ENCODE peak calls at places on chromosomes 7 and 10, in six cellular contexts. C, M, K, T, R and X are unnamed samples. For H3K9me3, the result is how much of the 10 kb centered on the place peaks cover.

GRCh38 chr10:62492012-62492869 is 118.1 kb downstream of the ZNF365 start:
- DNase-seq in M (no peak), C (peak), R (peak), K (no peak), T (peak), X (no peak)

GRCh38 chr7:2605608-2606538 is 25.9 kb upstream of the TTYH3 start:
- DNase-seq in K (no peak), T (no peak), C (no peak), R (no peak), M (no peak), X (no peak)

GRCh38 chr10:96208271-96208670 is 63.1 kb downstream of the BLNK start:
- DNase-seq in M (no peak), C (no peak), R (no peak), K (no peak), T (peak), X (no peak)

GRCh38 chr10:97321032-97321806 is 2.1 kb downstream of the FRAT1 start:
- DNase-seq in T (no peak), C (no peak), K (peak), M (no peak), R (no peak), X (peak)

GRCh38 chr10:110357252-110357780 is 52.6 kb upstream of the SMNDC1 start:
- DNase-seq in K (no peak), C (peak), T (peak), R (peak), M (no peak), X (peak)

GRCh38 chr10:42954776-42955492 is 121.9 kb upstream of the RET start:
- DNase-seq in R (no peak), T (no peak), K (no peak), C (no peak), M (no peak), X (peak)

GRCh38 chr7:70730451-70731110 is 401.4 kb upstream of the GALNT17 start:
- DNase-seq in C (no peak), T (no peak), K (no peak), R (peak), M (no peak), X (no peak)

GRCh38 chr10:116689096-116689495 is 53.3 kb downstream of the HSPA12A start:
- DNase-seq in T (no peak), C (no peak), K (no peak), R (no peak), M (no peak), X (no peak)

GRCh38 chr7:22849158-22849557 is 26.5 kb upstream of the TOMM7 start:
- DNase-seq in C (no peak), K (no peak), T (no peak), R (no peak), M (no peak), X (no peak)

GRCh38 chr10:76887223-76888010 is 750.2 kb downstream of the KCNMA1 start:
- DNase-seq in M (no peak), T (no peak), K (no peak), R (no peak), C (no peak), X (no peak)

GRCh38 chr10:100707261-100707848 is 38.0 kb upstream of the PAX2 start:
- DNase-seq in C (no peak), R (no peak), M (no peak), T (no peak), K (no peak), X (no peak)

GRCh38 chr10:130167707-130168106 is 31.5 kb downstream of the GLRX3 start:
- DNase-seq in M (no peak), T (no peak), R (no peak), C (no peak), K (no peak), X (no peak)

GRCh38 chr7:45325378-45325777 is 167.8 kb downstream of the RAMP3 start:
- DNase-seq in R (no peak), M (no peak), T (no peak), K (no peak), C (no peak), X (no peak)

GRCh38 chr10:117007080-117007479 is 2.1 kb upstream of the SHTN1 start:
- DNase-seq in R (peak), C (no peak), M (no peak), K (no peak), T (no peak), X (no peak)

GRCh38 chr7:159103382-159104187 is 41.1 kb downstream of the VIPR2 start:
- DNase-seq in T (no peak), C (no peak), R (no peak), M (no peak), K (no peak), X (no peak)

GRCh38 chr10:116787893-116788665 is 45.7 kb upstream of the HSPA12A start:
- DNase-seq in C (peak), T (peak), K (peak), R (peak), M (peak), X (peak)

GRCh38 chr7:156576216-156577063 is 64.1 kb upstream of the RNF32 start:
- DNase-seq in R (no peak), M (no peak), T (no peak), K (no peak), C (no peak), X (no peak)

GRCh38 chr10:96578633-96579032 is 8.2 kb downstream of the TM9SF3 start:
- DNase-seq in K (no peak), M (no peak), C (no peak), R (no peak), T (no peak), X (no peak)

DNA sequence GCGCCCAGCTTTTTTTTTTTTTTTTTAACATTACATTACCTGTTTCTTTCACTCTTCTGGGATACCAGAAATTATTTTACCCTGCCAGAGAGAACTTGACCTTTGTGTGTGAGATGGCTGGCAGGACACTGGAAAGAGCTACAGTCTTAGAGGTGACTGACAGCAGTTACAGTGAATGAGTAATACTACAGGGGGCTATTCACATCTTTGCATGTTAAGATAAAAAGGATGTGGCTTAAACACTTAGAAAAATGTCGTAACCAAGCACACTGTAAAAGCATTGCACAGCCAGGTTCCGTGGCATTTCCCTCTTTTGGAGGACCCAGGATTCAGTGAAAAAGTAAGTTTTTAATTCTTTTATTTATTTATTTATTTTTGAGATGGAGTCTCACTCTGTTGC is 18.8 kb upstream of the TBC1D12 start:
- DNase-seq in K (no peak), C (no peak), M (no peak), R (no peak), T (no peak), X (no peak)
- H3K9me3 ChIP-seq in K (under half), C (under half), M (under half), R (under half), T (under half), X (under half)

DNA sequence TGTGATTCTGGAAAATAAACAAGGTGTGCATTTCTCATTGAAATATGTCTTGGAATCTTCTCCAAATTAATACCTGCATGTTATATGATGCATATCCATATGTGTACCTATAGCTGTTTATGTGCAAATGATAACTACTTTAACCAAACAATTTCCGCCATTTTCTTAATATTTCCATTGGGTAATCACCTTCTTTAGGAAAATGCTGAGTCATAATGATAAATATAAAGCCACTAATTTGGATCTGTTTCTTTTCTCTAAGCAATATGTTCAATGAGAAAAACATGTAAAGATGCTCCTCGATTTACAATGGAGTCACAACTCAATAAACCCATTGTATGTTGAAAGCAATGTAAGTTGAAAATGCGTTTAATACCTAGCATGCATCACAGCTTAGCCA is 574.4 kb downstream of the CNTNAP2 start:
- DNase-seq in K (no peak), C (no peak), R (no peak), T (no peak), M (no peak), X (no peak)
- H3K9me3 ChIP-seq in K (under half), C (under half), R (under half), T (under half), M (under half), X (under half)

GRCh38 chr7:142017451-142017850 is 21.8 kb downstream of the MGAM start:
- DNase-seq in K (no peak), M (no peak), C (no peak), R (no peak), T (no peak), X (no peak)
- H3K9me3 ChIP-seq in K (under half), M (under half), C (under half), R (under half), T (under half), X (under half)

GRCh38 chr7:25858562-25859411 is 293.2 kb upstream of the NFE2L3 start:
- DNase-seq in C (no peak), R (no peak), T (no peak), K (no peak), M (no peak), X (no peak)

GRCh38 chr7:25858200-25858561 is 293.8 kb upstream of the NFE2L3 start:
- DNase-seq in M (no peak), T (no peak), C (no peak), R (no peak), K (no peak), X (no peak)

GRCh38 chr7:25856056-25856780 is 295.8 kb upstream of the NFE2L3 start:
- DNase-seq in R (no peak), M (no peak), T (no peak), K (no peak), C (no peak), X (no peak)

GRCh38 chr7:25859412-25859704 is 292.6 kb upstream of the NFE2L3 start:
- DNase-seq in K (no peak), R (no peak), C (no peak), M (no peak), T (no peak), X (no peak)

DNA sequence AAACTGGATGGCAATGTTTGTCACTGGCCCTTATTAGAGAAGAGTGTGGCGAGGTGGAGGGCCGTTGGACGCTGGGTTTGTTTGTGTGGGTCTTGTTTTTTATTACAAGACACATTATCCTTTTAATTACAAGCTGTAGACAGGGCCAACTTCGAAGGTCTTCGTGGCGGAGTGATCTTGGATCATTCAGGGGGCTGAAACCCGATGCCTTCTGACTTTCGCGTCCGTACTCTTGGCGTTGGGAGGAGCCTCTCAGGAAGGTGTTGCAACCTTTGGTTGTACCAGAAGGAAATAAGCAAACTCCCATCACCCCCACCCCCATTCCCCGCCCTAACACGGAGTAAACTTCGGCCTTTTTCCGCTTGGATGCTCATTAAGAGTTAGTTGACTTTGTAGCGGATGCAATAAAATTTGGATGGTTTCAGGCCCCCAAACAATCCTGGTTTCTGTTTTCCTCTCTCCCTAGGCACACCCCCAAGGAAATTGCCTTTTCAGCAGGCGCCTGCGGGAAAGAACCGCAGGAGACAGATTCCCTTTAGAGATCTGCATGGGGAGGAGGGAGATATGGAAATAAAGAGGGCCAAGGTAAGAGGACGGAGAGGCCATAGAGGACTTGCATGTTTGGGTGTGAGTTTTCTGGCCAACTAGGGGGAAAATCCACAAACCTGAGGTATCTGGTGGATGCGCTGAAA is 294.5 kb upstream of the NFE2L3 start:
- DNase-seq in K (no peak), R (peak), M (no peak), C (no peak), T (no peak), X (peak)
- H3K9me3 ChIP-seq in K (under half), R (under half), M (under half), C (under half), T (under half), X (under half)

DNA sequence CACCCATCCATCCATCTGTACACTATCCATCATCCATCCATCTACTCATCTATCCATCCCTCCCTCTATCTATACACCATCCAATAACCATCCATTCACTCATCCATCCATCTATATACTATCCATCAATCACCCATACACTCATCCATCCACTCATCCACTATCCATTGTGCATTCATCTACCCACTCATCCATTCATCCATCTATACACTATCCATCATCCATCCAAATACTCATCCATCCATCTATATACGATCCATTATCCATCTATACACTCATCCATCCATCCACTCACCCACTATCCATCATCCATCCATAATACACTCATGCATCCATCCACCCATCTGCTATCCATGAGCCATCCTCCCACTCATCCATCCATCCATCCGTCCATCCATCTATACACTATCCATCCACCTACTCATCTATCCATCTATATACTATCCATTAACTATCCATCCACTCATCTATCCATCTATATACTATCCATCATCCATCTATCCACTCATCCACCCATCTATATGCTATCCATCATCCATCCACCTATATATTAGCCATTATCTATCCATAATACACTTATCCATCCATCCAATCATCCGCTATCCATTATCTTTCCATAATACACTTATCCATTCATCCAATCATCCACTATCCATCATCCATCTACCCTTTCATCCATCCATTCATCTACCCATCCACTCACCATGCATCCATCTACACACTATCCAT is 485.3 kb downstream of the DNAJB6 start:
- DNase-seq in K (no peak), M (no peak), C (no peak), R (no peak), T (no peak), X (no peak)
- H3K9me3 ChIP-seq in K (under half), M (under half), C (under half), R (half or more), T (under half), X (under half)

GRCh38 chr7:154759989-154760388 is 242.9 kb downstream of the PAXIP1 start:
- DNase-seq in K (no peak), T (no peak), R (no peak), C (no peak), M (no peak), X (no peak)

GRCh38 chr7:154753226-154753625 is 249.7 kb downstream of the PAXIP1 start:
- DNase-seq in K (no peak), T (no peak), M (no peak), C (no peak), R (no peak), X (no peak)

GRCh38 chr7:154757756-154758155 is 245.2 kb downstream of the PAXIP1 start:
- DNase-seq in R (no peak), K (no peak), M (no peak), C (no peak), T (no peak), X (no peak)
- H3K9me3 ChIP-seq in R (under half), K (under half), M (under half), C (under half), T (under half), X (under half)

GRCh38 chr10:1579141-1579491 is 158.2 kb downstream of the ADARB2 start:
- DNase-seq in R (no peak), T (no peak), M (no peak), C (no peak), K (no peak), X (no peak)

GRCh38 chr10:1578392-1579140 is 158.8 kb downstream of the ADARB2 start:
- DNase-seq in M (no peak), K (no peak), T (no peak), C (no peak), R (no peak), X (no peak)

GRCh38 chr10:1577371-1577770 is 160.0 kb downstream of the ADARB2 start:
- DNase-seq in M (no peak), K (no peak), C (no peak), R (no peak), T (no peak), X (peak)

GRCh38 chr10:1576467-1577259 is 160.7 kb downstream of the ADARB2 start:
- DNase-seq in K (no peak), R (no peak), C (no peak), M (no peak), T (peak), X (no peak)

GRCh38 chr10:1577945-1578344 is 159.4 kb downstream of the ADARB2 start:
- DNase-seq in C (no peak), K (no peak), M (no peak), R (no peak), T (no peak), X (no peak)
- H3K9me3 ChIP-seq in C (under half), K (under half), M (under half), R (under half), T (under half), X (under half)

DNA sequence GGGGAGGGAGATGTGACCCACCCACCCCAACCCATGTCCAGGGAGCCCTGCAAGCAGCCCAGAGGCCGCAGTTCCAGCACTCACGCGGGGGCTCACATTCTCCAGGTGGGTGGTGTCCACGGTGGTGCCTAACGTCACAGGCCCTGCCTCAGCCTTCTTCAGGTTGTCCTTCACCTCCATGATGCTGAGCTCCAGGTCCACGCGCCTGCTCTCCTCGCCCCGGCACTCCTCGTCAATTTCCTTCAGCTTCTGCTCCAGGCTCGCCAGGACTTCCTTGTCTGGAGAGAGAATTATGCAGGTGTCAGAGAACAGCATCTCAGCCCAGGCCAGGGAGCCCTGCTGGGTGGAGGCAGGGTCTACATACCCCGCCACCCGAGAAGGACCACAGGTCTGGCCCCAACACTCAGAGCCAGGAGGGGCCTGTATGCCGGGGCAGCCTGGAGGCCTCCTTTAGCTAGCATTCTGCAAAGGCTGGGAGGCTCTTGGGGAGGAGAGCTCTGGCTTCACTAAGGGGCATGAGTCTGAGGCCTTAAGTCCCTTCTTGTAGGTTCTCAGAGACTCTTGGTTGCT is 58.2 kb downstream of the VWA2 start:
- DNase-seq in C (no peak), M (no peak), K (no peak), T (no peak), R (no peak), X (no peak)
- H3K9me3 ChIP-seq in C (under half), M (under half), K (under half), T (under half), R (under half), X (under half)

DNA sequence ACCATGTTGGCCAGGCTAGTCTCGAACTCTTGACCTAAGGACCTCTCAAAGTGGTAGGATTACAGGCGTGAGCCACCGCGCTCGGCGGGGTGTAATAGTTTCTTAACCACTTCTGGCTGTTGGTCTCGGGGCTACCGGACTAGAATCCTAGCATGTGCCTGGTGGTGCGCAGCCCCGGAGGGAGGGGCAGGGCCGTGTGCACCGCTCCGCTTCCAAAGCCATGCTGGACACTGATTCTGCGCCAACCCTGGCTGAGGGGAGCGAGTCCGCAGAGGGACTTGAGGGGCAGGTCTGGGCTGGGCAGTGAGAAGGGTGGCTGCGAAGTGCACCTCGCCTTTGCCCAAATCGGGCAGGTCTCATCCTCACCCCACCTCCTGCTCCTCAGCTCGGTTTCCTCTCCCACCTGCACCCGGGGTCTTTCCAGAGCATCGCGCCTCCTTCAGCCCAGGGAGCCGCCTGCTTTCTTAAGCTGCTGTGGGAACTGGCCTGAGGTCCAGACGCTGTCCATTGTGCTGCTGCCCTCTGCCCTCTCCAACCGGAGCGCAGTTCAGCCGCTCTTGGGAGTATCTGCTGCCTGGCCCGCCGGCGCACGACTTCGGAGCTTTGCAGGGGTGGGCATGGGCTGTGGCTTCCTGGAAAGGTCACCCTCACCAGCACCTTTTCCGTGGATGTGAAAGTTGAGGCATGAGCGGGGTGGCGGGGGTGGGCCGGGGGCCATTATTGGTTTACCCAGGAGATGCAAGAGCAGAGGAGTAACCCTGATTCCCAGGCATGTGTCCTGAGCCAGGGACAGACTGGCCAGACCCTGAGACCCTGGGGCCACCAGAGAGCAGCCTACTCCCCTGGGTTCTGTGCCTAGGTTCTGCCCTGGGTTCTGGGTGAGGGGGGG is 422.6 kb upstream of the NUPR2 start:
- DNase-seq in K (no peak), C (no peak), R (no peak), M (no peak), T (no peak), X (no peak)
- H3K9me3 ChIP-seq in K (under half), C (under half), R (under half), M (under half), T (under half), X (under half)

GRCh38 chr10:52755297-52756062 is 17.1 kb downstream of the MBL2 start:
- DNase-seq in T (no peak), R (peak), C (no peak), M (no peak), K (no peak), X (no peak)

GRCh38 chr10:52752261-52752660 is 20.3 kb downstream of the MBL2 start:
- DNase-seq in R (no peak), K (no peak), M (no peak), C (no peak), T (no peak), X (no peak)

GRCh38 chr10:52751337-52751736 is 21.2 kb downstream of the MBL2 start:
- DNase-seq in C (no peak), K (no peak), M (no peak), T (no peak), R (no peak), X (no peak)

GRCh38 chr10:52750629-52751028 is 22.0 kb downstream of the MBL2 start:
- DNase-seq in K (no peak), C (no peak), R (no peak), M (no peak), T (no peak), X (no peak)

GRCh38 chr10:52752801-52753437 is 19.7 kb downstream of the MBL2 start:
- DNase-seq in R (no peak), C (no peak), T (no peak), M (no peak), K (no peak), X (no peak)
- H3K9me3 ChIP-seq in R (under half), C (under half), T (under half), M (under half), K (under half), X (under half)